ENCODE peak calls at places on chromosomes 16 and 17, in seven cellular contexts. M is CD8-positive, alpha-beta T cell; K is cardiac fibroblast; C is fibroblast of villous mesenchyme; Z is GM06990; Q is Peyer's patch; U is astrocyte of the spinal cord. S is an unnamed sample.

GRCh38 chr17:55527520-55528118 is 16.4 kb upstream of the SMIM36 start:
- DNase-seq in M (no peak), K (peak; percentile 70), C (peak; percentile 74), Z (no peak), Q (no peak), U (peak; percentile 63), S (peak; percentile 85)

GRCh38 chr16:19685176-19685575 is 32.9 kb downstream of the KNOP1 start:
- DNase-seq in M (no peak), K (no peak), C (no peak), Z (no peak), Q (no peak), U (no peak), S (no peak)

GRCh38 chr17:44279586-44280344 is 11.8 kb upstream of the SLC4A1 start:
- DNase-seq in M (peak; percentile 23), K (peak; percentile 96), C (peak; percentile 98), Z (peak; percentile 78), Q (peak; percentile 65), U (peak; percentile 87), S (peak; percentile 79)

GRCh38 chr17:81428121-81428515 is 32.9 kb downstream of the BAHCC1 start:
- DNase-seq in M (no peak), K (no peak), C (no peak), Z (no peak), Q (no peak), U (peak; percentile 42), S (no peak)

GRCh38 chr16:61228371-61228770 is 807.9 kb downstream of the CDH8 start:
- DNase-seq in M (no peak), K (no peak), C (no peak), Z (no peak), Q (no peak), U (no peak), S (no peak)

GRCh38 chr16:88468289-88469129 is 15.4 kb downstream of the ZFPM1 start:
- DNase-seq in M (no peak), K (no peak), C (peak; percentile 64), Z (no peak), Q (no peak), U (no peak), S (peak; percentile 46)

GRCh38 chr17:75047398-75048098 is 523 bp downstream of the KCTD2 start:
- DNase-seq in M (peak; percentile 38), K (no peak), C (no peak), Z (peak; percentile 46), Q (no peak), U (no peak), S (peak; percentile 2)

GRCh38 chr16:1820096-1820972 is 6.3 kb downstream of the HAGH start:
- DNase-seq in M (no peak), K (no peak), C (no peak), Z (no peak), Q (no peak), U (no peak), S (no peak)

GRCh38 chr17:45675012-45675411 is 109.1 kb upstream of the CRHR1 start:
- DNase-seq in M (no peak), K (no peak), C (no peak), Z (no peak), Q (no peak), U (no peak), S (no peak)

GRCh38 chr17:82328994-82329507 is 4.5 kb downstream of the SECTM1 start:
- DNase-seq in M (peak; percentile 1), K (no peak), C (no peak), Z (no peak), Q (no peak), U (no peak), S (no peak)

GRCh38 chr17:11935734-11936406 is 61.4 kb downstream of the ZNF18 start:
- DNase-seq in M (no peak), K (peak; percentile 59), C (peak; percentile 42), Z (no peak), Q (no peak), U (peak; percentile 46), S (peak; percentile 34)

GRCh38 chr17:30554839-30555751 is 77.9 kb downstream of the GOSR1 start:
- DNase-seq in M (no peak), K (peak; percentile 46), C (peak; percentile 21), Z (no peak), Q (peak; percentile 32), U (no peak), S (peak; percentile 32)

GRCh38 chr17:848402-848801 is 66.2 kb downstream of the MRM3 start:
- DNase-seq in M (no peak), K (no peak), C (no peak), Z (no peak), Q (no peak), U (no peak), S (no peak)

GRCh38 chr17:49349535-49349934 is 12.5 kb downstream of the ZNF652 start:
- DNase-seq in M (no peak), K (no peak), C (no peak), Z (no peak), Q (no peak), U (no peak), S (no peak)

GRCh38 chr17:33873218-33873617 is 381.9 kb upstream of the CCL2 start:
- DNase-seq in M (no peak), K (no peak), C (no peak), Z (no peak), Q (no peak), U (no peak), S (no peak)

GRCh38 chr17:40242774-40243173 is 23.7 kb downstream of the WIPF2 start:
- DNase-seq in M (no peak), K (no peak), C (peak; percentile 16), Z (no peak), Q (no peak), U (no peak), S (no peak)

GRCh38 chr17:39069114-39069756 is 82.2 kb downstream of the PLXDC1 start:
- DNase-seq in M (peak; percentile 30), K (peak; percentile 70), C (peak; percentile 49), Z (no peak), Q (no peak), U (peak; percentile 38), S (peak; percentile 74)

GRCh38 chr17:81712468-81713003 is 452 bp downstream of the SLC25A10 start:
- DNase-seq in M (no peak), K (peak; percentile 28), C (no peak), Z (no peak), Q (no peak), U (no peak), S (no peak)

GRCh38 chr17:62105361-62105760 is 40.3 kb upstream of the MED13 start:
- DNase-seq in M (no peak), K (no peak), C (no peak), Z (no peak), Q (no peak), U (no peak), S (no peak)

GRCh38 chr16:13969711-13970110 is 49.8 kb downstream of the ERCC4 start:
- DNase-seq in M (no peak), K (no peak), C (no peak), Z (no peak), Q (no peak), U (no peak), S (no peak)

DNA sequence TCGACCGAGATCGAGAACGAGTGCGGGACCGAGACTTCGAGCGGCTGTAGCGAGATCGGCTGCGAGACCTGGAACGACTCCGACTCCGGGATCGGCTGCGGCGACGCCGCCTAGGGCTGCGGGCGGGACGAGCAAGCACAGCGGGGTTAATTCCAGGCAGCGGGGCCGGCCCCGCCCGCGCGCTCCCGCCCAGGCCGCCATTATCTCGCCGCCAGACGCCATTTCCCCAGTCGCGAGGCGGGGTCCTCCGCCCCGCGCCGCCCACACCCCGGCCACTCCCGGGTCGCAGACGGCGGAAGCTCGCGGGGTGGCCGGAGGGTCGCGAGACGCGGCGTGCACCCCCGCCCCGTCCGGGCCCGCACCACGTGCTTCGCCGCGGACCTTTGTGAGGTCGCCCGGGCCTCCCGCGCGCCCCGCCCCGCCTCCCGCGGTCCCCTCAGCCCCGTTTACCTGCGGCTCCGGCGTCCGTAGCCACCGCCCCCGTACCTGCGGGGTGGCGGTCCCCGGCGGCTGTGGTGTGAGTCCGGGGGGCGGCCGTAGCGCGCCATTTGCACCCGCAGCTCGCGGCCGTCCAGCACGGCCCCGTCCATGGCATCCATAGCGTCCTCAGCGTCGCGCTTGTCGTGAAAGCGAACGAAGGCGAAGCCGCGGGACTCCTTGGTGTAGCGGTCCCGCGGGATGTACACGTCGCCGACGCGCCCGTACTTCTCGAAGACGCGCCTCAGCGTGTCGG is 616 bp downstream of the SRSF2 start:
- DNase-seq in M (peak; percentile 66), K (peak; percentile 54), C (peak; percentile 79), Z (peak; percentile 82), Q (peak; percentile 50), U (peak; percentile 65), S (peak; percentile 63)
- TF ChIP-seq CTCF in M (no peak), K (peak; percentile 13), C (peak; percentile 24), Z (no peak), Q (peak; percentile 41), U (no peak), S (peak; percentile 41)

DNA sequence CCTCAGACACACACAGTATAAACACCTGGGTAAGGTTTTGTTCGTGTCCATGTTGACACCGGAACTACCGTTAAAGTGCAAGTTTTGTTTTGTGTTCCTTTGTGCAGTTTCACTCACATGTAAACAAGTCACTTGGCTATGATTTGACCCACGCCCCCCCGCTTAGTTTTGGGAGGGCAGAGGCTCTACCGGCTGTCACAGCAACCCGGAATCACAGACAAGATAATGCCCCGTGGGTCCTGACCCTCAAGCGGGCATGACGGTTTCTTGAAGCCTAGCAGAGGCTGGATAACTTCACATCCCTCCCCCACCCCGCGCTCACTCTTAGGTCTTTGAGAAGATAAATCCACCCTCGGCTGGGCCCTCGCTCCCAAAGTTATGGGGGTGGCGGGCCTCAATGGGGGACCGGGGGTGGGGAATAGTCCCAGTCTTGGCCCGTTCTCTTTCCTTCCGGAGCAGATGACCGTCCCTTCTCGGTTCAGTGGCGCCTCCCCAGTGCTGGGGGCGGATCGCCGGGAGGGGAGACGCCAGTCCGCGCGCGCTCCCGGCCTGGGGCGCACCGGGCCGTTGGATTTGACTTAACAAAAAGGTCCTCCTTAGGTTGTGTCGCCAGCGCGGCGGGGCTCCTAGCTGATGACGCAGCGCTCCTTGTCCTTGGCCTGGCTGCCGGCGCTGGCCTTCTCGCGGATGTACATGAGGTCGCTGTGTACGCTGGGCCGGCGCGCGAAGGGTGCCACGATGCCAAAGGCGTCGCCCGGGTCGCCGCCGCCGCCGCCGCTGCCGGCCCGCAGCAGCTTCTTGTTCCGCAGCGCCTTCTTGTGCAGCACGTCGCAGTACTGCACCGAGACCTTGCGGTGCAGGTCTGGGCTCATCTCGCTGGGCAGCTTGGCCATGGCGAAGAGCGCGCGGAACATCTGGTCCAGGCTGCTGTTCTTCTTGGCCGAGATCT is 1.4 kb downstream of the RASD1 start:
- DNase-seq in M (no peak), K (peak; percentile 59), C (peak; percentile 50), Z (no peak), Q (no peak), U (peak; percentile 37), S (no peak)
- H3K4me3 ChIP-seq in M (peak overlapping the region; percentile 76), K (peak overlapping the region; percentile 72), C (peak overlapping the region; percentile 65), Z (no peak overlapping the region), Q (peak overlapping the region; percentile 59), U (peak overlapping the region; percentile 29), S (peak overlapping the region; percentile 39)

DNA sequence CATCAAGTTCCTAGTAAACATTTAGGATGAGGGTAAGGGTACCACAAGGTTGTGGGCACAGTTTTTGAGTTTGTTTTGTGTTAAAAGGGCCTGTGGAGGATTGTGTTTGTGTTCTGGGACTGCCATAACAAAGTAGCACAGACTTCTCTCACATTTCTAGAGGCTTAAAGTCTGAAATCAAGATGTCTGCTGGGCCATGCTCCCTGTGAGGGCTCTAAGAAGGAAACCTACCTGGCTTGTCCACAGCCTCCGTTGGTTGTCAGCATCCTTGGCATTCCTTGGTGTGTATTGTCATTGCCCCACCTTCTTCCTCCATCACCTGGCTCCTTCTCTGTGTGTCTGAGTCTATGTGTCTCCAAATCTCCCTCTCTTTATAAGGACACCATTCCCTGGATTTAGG is 808.1 kb upstream of the RBFOX1 start:
- DNase-seq in M (no peak), K (no peak), C (no peak), Z (no peak), Q (no peak), U (no peak), S (no peak)
- TF ChIP-seq CTCF in M (no peak), K (no peak), C (no peak), Z (no peak), Q (no peak), U (no peak), S (no peak)

GRCh38 chr17:8160224-8160577 is 2.5 kb downstream of the VAMP2 start:
- DNase-seq in M (no peak), K (no peak), C (no peak), Z (no peak), Q (no peak), U (no peak), S (no peak)
- H3K4me3 ChIP-seq in M (no peak overlapping the region), K (no peak overlapping the region), C (no peak overlapping the region), Z (no peak overlapping the region), Q (no peak overlapping the region), U (no peak overlapping the region), S (no peak overlapping the region)